ENCODE peak calls at places on chromosomes 4 and X, in nine cellular contexts. S is dorsolateral prefrontal cortex, X is H1, M is colonic mucosa, T is mammary epithelial cell, K is thoracic aorta, V is HFF-Myc, D is PC-3, P is HFFc6. Z is an unnamed sample.

GRCh38 chr4:11355224-11355623 is 73.5 kb downstream of the HS3ST1 start:
- DNase-seq in M (no peak), D (no peak), P (no peak), V (no peak), T (no peak), X (no peak), S (no peak), K (no peak), Z (no peak)

GRCh38 chr4:11005321-11005720 is 320.8 kb upstream of the CLNK start:
- DNase-seq in P (no peak), K (no peak), D (no peak), V (no peak), T (no peak), X (no peak), S (no peak), M (no peak), Z (no peak)

GRCh38 chr4:153618831-153619230 is 65.2 kb upstream of the TLR2 start:
- DNase-seq in X (no peak), P (peak), S (no peak), D (no peak), K (no peak), M (no peak), T (no peak), V (no peak), Z (no peak)

GRCh38 chr4:103092245-103092644 is 7.4 kb downstream of the BDH2 start:
- DNase-seq in D (no peak), S (no peak), P (no peak), M (no peak), X (no peak), K (no peak), V (no peak), T (no peak), Z (no peak)

GRCh38 chrX:42585842-42586621 is 191.9 kb downstream of the PPP1R2C start:
- DNase-seq in D (no peak), M (no peak), P (no peak), S (no peak), T (peak), X (no peak), K (no peak), V (no peak), Z (no peak)

GRCh38 chrX:149825424-149825823 is 43.7 kb downstream of the MAGEA9 start:
- DNase-seq in P (no peak), X (peak), K (no peak), V (no peak), T (no peak), M (no peak), D (peak), S (no peak), Z (peak)

GRCh38 chrX:71941771-71942170 is 31.1 kb downstream of the NHSL2 start:
- DNase-seq in P (peak), X (no peak), M (no peak), D (peak), S (no peak), V (peak), T (no peak), K (no peak), Z (no peak)

GRCh38 chr4:80183196-80184052 is 13.9 kb upstream of the PRDM8 start:
- DNase-seq in V (no peak), S (no peak), D (no peak), X (no peak), P (peak), M (no peak), K (no peak), T (no peak), Z (no peak)

GRCh38 chr4:63717384-63717783 is 691.9 kb downstream of the TECRL start:
- DNase-seq in T (no peak), S (no peak), V (no peak), K (no peak), D (peak), X (no peak), P (no peak), M (no peak), Z (peak)

GRCh38 chr4:65033899-65034298 is 624.6 kb upstream of the TECRL start:
- DNase-seq in D (peak), M (no peak), V (no peak), X (no peak), T (no peak), S (no peak), K (no peak), P (no peak), Z (no peak)
- TF ChIP-seq CTCF in D (peak), M (no peak), V (no peak), X (no peak), T (no peak), S (peak), K (no peak), P (peak), Z (peak)

GRCh38 chrX:3791449-3791848 is 78.0 kb upstream of the PRKX start:
- DNase-seq in D (no peak), T (no peak), S (no peak), X (no peak), P (no peak), M (no peak), K (no peak), V (no peak), Z (no peak)

GRCh38 chrX:3788494-3789233 is 75.2 kb upstream of the PRKX start:
- DNase-seq in K (no peak), D (no peak), V (no peak), P (no peak), X (no peak), S (no peak), T (no peak), M (no peak), Z (no peak)
- TF ChIP-seq CTCF in K (no peak), D (no peak), V (no peak), P (no peak), X (no peak), S (peak), T (no peak), M (no peak), Z (no peak)

DNA sequence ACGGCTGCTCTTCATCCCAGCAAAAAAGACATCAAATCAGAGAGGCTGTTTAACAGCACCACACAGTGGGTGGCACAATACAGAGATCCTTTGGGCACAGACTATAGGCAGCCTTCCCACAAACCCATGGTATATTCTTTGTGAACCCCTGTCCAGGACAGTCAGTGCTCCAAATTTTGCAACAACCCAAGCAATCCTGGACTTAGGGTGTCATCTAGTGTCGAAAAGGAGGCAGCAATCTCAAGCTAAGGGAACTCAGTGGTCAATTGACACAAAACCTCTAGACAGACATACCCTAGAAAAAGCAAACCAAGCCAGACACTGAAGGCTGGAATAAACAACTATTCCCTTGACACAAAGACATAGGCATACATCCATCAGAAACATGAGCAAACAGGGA is 137.4 kb downstream of the BMP15 start:
- DNase-seq in D (no peak), M (no peak), K (no peak), P (no peak), S (no peak), X (no peak), V (no peak), T (no peak), Z (no peak)
- TF ChIP-seq CTCF in D (no peak), M (no peak), K (no peak), P (no peak), S (no peak), X (no peak), V (no peak), T (peak), Z (no peak)

DNA sequence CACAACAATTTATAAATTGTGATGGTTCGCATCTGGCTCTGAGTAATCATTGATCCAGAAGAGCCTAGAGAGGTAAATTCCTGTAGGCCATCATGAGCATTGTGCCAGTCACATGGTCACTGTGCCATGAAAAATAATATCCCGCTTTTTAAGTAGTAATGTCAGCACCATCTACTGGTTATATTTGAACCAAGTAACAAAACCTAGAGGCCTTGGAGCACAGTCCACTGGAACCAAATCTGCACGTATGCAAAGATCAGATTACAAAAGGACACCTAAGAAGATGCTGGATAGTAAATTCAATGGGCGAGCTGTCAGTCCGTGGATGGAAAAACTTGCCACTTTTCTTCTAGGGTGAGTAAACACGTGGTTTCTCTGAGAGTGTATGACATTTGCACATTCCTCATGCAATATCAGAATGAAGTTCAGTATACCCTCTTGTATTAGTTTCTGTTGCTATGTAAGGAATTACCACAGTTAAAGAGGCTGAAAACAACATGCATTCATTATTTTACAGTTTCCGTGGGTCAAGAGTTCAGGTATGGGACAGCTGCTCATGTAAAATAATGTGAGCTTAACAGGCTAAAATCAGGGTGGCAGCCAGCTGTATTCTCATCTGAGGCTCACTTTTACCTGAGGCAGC is 26.9 kb downstream of the FAM114A1 start:
- DNase-seq in V (no peak), K (no peak), M (no peak), P (no peak), X (no peak), S (no peak), D (peak), T (no peak), Z (no peak)
- TF ChIP-seq CTCF in V (no peak), K (no peak), M (no peak), P (no peak), X (no peak), S (peak), D (peak), T (no peak), Z (no peak)

GRCh38 chr4:179467890-179468289 is 2025.7 kb upstream of the AGA start:
- DNase-seq in M (no peak), P (no peak), D (no peak), T (no peak), S (no peak), X (no peak), K (no peak), V (no peak), Z (no peak)

GRCh38 chr4:179472164-179472563 is 2029.9 kb upstream of the AGA start:
- DNase-seq in K (no peak), S (no peak), D (no peak), V (no peak), X (no peak), M (no peak), P (no peak), T (no peak), Z (no peak)
- TF ChIP-seq CTCF in K (no peak), S (no peak), D (no peak), V (no peak), X (no peak), M (no peak), P (no peak), T (no peak), Z (no peak)

DNA sequence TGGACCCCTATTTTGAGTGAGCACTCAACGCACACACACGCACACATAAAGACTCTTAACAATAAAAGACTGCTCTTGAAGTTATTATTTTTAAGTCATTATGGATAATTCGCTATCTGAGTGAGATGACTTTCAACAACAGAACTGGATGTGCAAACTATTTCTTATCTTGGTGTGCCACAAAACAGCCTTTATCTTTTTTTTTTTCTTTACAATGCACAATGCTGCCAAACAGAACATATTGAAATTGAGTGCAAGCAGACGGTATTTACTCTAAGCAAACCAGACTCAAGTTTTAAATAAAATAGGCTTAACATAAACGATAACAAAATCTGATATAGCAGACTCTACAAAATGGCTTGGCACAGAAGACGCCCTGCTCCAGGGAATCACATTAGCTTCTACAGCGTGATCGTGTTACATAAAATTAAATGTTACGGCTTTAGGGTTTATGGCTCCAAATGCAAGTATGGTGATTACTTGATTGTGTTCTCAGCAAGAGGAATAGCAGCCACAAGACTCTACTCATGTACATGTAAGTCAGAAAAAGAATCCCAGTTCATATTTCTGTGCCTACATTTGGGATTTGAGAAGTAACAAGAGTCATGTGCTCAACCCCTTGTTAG is 9.6 kb upstream of the STK32B start:
- DNase-seq in S (no peak), D (no peak), M (no peak), X (no peak), P (no peak), K (no peak), V (no peak), T (no peak), Z (no peak)
- TF ChIP-seq CTCF in S (no peak), D (no peak), M (no peak), X (no peak), P (no peak), K (no peak), V (no peak), T (no peak), Z (no peak)

GRCh38 chrX:137999071-137999470 is 433.1 kb downstream of the ZIC3 start:
- DNase-seq in K (no peak), V (no peak), M (no peak), T (no peak), X (no peak), P (no peak), S (no peak), D (no peak), Z (no peak)

GRCh38 chrX:137998619-137999018 is 432.7 kb downstream of the ZIC3 start:
- DNase-seq in X (no peak), P (no peak), T (no peak), D (no peak), S (no peak), V (no peak), M (no peak), K (no peak), Z (no peak)

GRCh38 chrX:137999542-137999941 is 433.6 kb downstream of the ZIC3 start:
- DNase-seq in X (no peak), T (no peak), S (no peak), K (no peak), V (no peak), P (no peak), D (no peak), M (no peak), Z (no peak)

GRCh38 chrX:138006176-138006575 is 440.2 kb downstream of the ZIC3 start:
- DNase-seq in S (no peak), T (no peak), P (no peak), X (no peak), V (no peak), M (no peak), D (no peak), K (no peak), Z (no peak)

GRCh38 chrX:138001219-138001618 is 435.3 kb downstream of the ZIC3 start:
- DNase-seq in X (no peak), K (no peak), P (no peak), V (no peak), D (no peak), T (no peak), S (no peak), M (no peak), Z (no peak)
- TF ChIP-seq CTCF in X (no peak), K (no peak), P (no peak), V (no peak), D (no peak), T (no peak), S (no peak), M (no peak), Z (no peak)

DNA sequence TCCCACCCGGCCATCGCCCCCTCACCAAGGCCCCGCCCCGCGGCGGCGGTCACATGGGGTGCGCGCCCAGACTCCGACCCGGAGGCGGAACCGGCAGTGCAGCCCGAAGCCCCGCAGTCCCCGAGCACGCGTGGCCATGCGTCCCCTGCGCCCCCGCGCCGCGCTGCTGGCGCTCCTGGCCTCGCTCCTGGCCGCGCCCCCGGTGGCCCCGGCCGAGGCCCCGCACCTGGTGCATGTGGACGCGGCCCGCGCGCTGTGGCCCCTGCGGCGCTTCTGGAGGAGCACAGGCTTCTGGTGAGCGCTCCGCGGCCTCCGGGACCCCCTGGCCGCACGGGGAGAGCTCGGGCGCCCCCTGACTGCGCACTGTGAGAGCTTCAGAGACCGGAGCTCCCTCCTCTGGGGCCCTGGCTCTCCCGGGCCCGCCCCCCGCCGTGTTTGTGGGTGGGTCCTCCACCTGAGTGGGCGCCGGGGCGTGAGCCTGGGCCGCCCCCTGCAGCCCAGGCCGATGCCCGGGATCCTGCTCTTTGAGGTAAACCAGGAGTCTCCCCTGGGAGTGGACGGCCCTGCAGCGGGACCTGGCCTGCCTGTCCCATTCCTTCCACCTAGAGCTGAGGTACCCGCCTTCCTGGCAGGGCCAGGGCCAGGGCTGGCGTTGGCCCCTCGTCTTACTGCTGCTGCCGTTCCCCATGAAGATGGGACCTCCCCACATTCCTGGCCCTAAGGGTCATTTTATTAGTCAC is at the start of gene IDUA:
- DNase-seq in V (no peak), M (peak), X (peak), P (peak), T (peak), D (peak), S (peak), K (no peak), Z (peak)
- TF ChIP-seq CTCF in V (peak), M (peak), X (no peak), P (peak), T (peak), D (peak), S (peak), K (no peak), Z (peak)

Z was measured in Calu3.